ENCODE peak calls at places on chromosomes 12 and 14, in five cellular contexts. F, Z, Q, L and H are unnamed samples.
A peak's percentile ranks its signal among the peaks of the same experiment; 100 is the strongest.

GRCh38 chr14:98758440-98758839 is 513.6 kb downstream of the BCL11B start:
- DNase-seq in Z (no peak), F (no peak), L (no peak), Q (no peak), H (no peak)

GRCh38 chr12:110109037-110109836 is 14.9 kb upstream of the IFT81 start:
- DNase-seq in Z (no peak), L (peak; percentile 34), Q (no peak), F (no peak), H (no peak)

GRCh38 chr12:96502477-96502876 is 13.1 kb downstream of the CFAP54 start:
- DNase-seq in F (no peak), L (no peak), Z (no peak), Q (no peak), H (no peak)

GRCh38 chr12:74449872-74450271 is 87.8 kb upstream of the ATXN7L3B start:
- DNase-seq in F (no peak), Q (no peak), L (no peak), Z (no peak), H (no peak)

GRCh38 chr12:97323154-97323553 is 139.4 kb upstream of the RMST start:
- DNase-seq in L (no peak), F (no peak), Q (no peak), Z (no peak), H (no peak)

GRCh38 chr12:45789025-45789424 is 59.5 kb downstream of the ARID2 start:
- DNase-seq in Q (no peak), F (no peak), Z (no peak), L (peak; percentile 6), H (peak; percentile 52)

GRCh38 chr12:115305867-115306266 is 621.9 kb upstream of the TBX3 start:
- DNase-seq in Z (no peak), L (no peak), Q (no peak), F (no peak), H (peak; percentile 19)

GRCh38 chr14:56216631-56217379 is 98.6 kb downstream of the PELI2 start:
- DNase-seq in L (no peak), Z (no peak), Q (no peak), F (peak; percentile 76), H (peak; percentile 82)